ENCODE peak calls at places on chromosomes 5 and 9, in ten cellular contexts. One of them, this sample, is unnamed.

GRCh38 chr9:126915281-126915816 is 767 bp downstream of the RALGPS1 start:
- DNase-seq in NCI-H345: peak
- DNase-seq in iPS-NIHi11: peak
- DNase-seq in WTC11: peak
- DNase-seq in EL: no peak
- DNase-seq in NCI-H2171 treated with DMSO at 0.1 percent for 48 hours: peak
- DNase-seq in GM10248: no peak
- DNase-seq in AG20443: no peak
- DNase-seq in HTR-8/SVneo: no peak
- DNase-seq in RWPE1: peak
- DNase-seq in this sample: no peak

GRCh38 chr9:98924971-98925820 is 18.5 kb upstream of the COL15A1 start:
- DNase-seq in RWPE1: no peak
- DNase-seq in EL: no peak
- DNase-seq in HTR-8/SVneo: no peak
- DNase-seq in GM10248: no peak
- DNase-seq in NCI-H2171 treated with DMSO at 0.1 percent for 48 hours: no peak
- DNase-seq in iPS-NIHi11: no peak
- DNase-seq in NCI-H345: no peak
- DNase-seq in WTC11: no peak
- DNase-seq in AG20443: no peak
- DNase-seq in this sample: no peak

GRCh38 chr5:85814596-85814995 is 803.1 kb upstream of the COX7C start:
- DNase-seq in NCI-H345: no peak
- DNase-seq in iPS-NIHi11: peak
- DNase-seq in HTR-8/SVneo: no peak
- DNase-seq in EL: no peak
- DNase-seq in WTC11: peak
- DNase-seq in NCI-H2171 treated with DMSO at 0.1 percent for 48 hours: no peak
- DNase-seq in RWPE1: no peak
- DNase-seq in AG20443: no peak
- DNase-seq in GM10248: no peak
- DNase-seq in this sample: no peak

GRCh38 chr9:70639853-70640814 is 225.7 kb upstream of the KLF9 start:
- DNase-seq in NCI-H345: peak
- DNase-seq in NCI-H2171 treated with DMSO at 0.1 percent for 48 hours: peak
- DNase-seq in EL: peak
- DNase-seq in iPS-NIHi11: peak
- DNase-seq in GM10248: no peak
- DNase-seq in HTR-8/SVneo: peak
- DNase-seq in AG20443: peak
- DNase-seq in RWPE1: peak
- DNase-seq in WTC11: no peak
- DNase-seq in this sample: peak

GRCh38 chr5:17224858-17225436 is 7.5 kb downstream of the BASP1 start:
- DNase-seq in NCI-H2171 treated with DMSO at 0.1 percent for 48 hours: no peak
- DNase-seq in RWPE1: no peak
- DNase-seq in iPS-NIHi11: no peak
- DNase-seq in EL: peak
- DNase-seq in AG20443: no peak
- DNase-seq in GM10248: peak
- DNase-seq in NCI-H345: no peak
- DNase-seq in WTC11: no peak
- DNase-seq in HTR-8/SVneo: no peak
- DNase-seq in this sample: no peak

GRCh38 chr9:119868694-119869093 is 499.5 kb upstream of the BRINP1 start:
- DNase-seq in AG20443: no peak
- DNase-seq in HTR-8/SVneo: no peak
- DNase-seq in EL: no peak
- DNase-seq in GM10248: no peak
- DNase-seq in NCI-H2171 treated with DMSO at 0.1 percent for 48 hours: peak
- DNase-seq in RWPE1: no peak
- DNase-seq in NCI-H345: peak
- DNase-seq in WTC11: no peak
- DNase-seq in iPS-NIHi11: no peak
- DNase-seq in this sample: no peak

GRCh38 chr9:113187935-113188595 is 33.0 kb downstream of the FKBP15 start:
- DNase-seq in NCI-H345: no peak
- DNase-seq in WTC11: no peak
- DNase-seq in GM10248: no peak
- DNase-seq in HTR-8/SVneo: peak
- DNase-seq in iPS-NIHi11: no peak
- DNase-seq in EL: peak
- DNase-seq in RWPE1: peak
- DNase-seq in NCI-H2171 treated with DMSO at 0.1 percent for 48 hours: no peak
- DNase-seq in AG20443: peak
- DNase-seq in this sample: peak

GRCh38 chr9:81588148-81588874 is 101.0 kb downstream of the TLE1 start:
- DNase-seq in EL: no peak
- DNase-seq in WTC11: no peak
- DNase-seq in NCI-H345: peak
- DNase-seq in AG20443: peak
- DNase-seq in GM10248: no peak
- DNase-seq in HTR-8/SVneo: no peak
- DNase-seq in NCI-H2171 treated with DMSO at 0.1 percent for 48 hours: no peak
- DNase-seq in RWPE1: peak
- DNase-seq in iPS-NIHi11: peak
- DNase-seq in this sample: peak

GRCh38 chr9:29044959-29045358 is 1471.7 kb upstream of the C9orf72 start:
- DNase-seq in WTC11: no peak
- DNase-seq in GM10248: no peak
- DNase-seq in HTR-8/SVneo: no peak
- DNase-seq in iPS-NIHi11: no peak
- DNase-seq in RWPE1: peak
- DNase-seq in AG20443: no peak
- DNase-seq in EL: no peak
- DNase-seq in NCI-H2171 treated with DMSO at 0.1 percent for 48 hours: no peak
- DNase-seq in NCI-H345: no peak
- DNase-seq in this sample: no peak

GRCh38 chr9:137082925-137083290 is 3.9 kb upstream of the MAN1B1 start:
- DNase-seq in iPS-NIHi11: no peak
- DNase-seq in NCI-H345: no peak
- DNase-seq in GM10248: no peak
- DNase-seq in EL: no peak
- DNase-seq in NCI-H2171 treated with DMSO at 0.1 percent for 48 hours: no peak
- DNase-seq in RWPE1: no peak
- DNase-seq in AG20443: no peak
- DNase-seq in WTC11: no peak
- DNase-seq in HTR-8/SVneo: no peak
- DNase-seq in this sample: no peak

GRCh38 chr5:131637694-131638093 is 2.7 kb upstream of the RAPGEF6 start:
- DNase-seq in RWPE1: no peak
- DNase-seq in EL: no peak
- DNase-seq in HTR-8/SVneo: no peak
- DNase-seq in WTC11: peak
- DNase-seq in iPS-NIHi11: no peak
- DNase-seq in NCI-H2171 treated with DMSO at 0.1 percent for 48 hours: no peak
- DNase-seq in AG20443: no peak
- DNase-seq in GM10248: no peak
- DNase-seq in NCI-H345: no peak
- DNase-seq in this sample: no peak

This sample was measured in pulmonary artery endothelial cell.